ENCODE peak calls at places on chromosomes 1 and 21, in seven cellular contexts. One of them, this sample, is unnamed.
A peak's percentile ranks its signal among the peaks of the same experiment; 100 is the strongest.

GRCh38 chr1:89670711-89671110 is 37.8 kb downstream of the LRRC8C start:
- DNase-seq in endodermal cell: no peak
- DNase-seq in progenitor cell of endocrine pancreas: no peak
- DNase-seq in adrenal gland: no peak
- DNase-seq in ovary: no peak
- DNase-seq in GM10248: no peak
- DNase-seq in neural progenitor cell: no peak
- DNase-seq in this sample: no peak

GRCh38 chr1:168923521-168924136 is 182.9 kb upstream of the ATP1B1 start:
- DNase-seq in endodermal cell: no peak
- DNase-seq in progenitor cell of endocrine pancreas: no peak
- DNase-seq in adrenal gland: no peak
- DNase-seq in ovary: no peak
- DNase-seq in GM10248: no peak
- DNase-seq in neural progenitor cell: no peak
- DNase-seq in this sample: no peak

GRCh38 chr1:17908945-17909344 is 153.8 kb downstream of the ACTL8 start:
- DNase-seq in endodermal cell: peak; percentile 39
- DNase-seq in progenitor cell of endocrine pancreas: no peak
- DNase-seq in adrenal gland: no peak
- DNase-seq in ovary: no peak
- DNase-seq in GM10248: no peak
- DNase-seq in neural progenitor cell: no peak
- DNase-seq in this sample: no peak

GRCh38 chr21:26437326-26438009 is 135.6 kb downstream of the CYYR1 start:
- DNase-seq in endodermal cell: no peak
- DNase-seq in progenitor cell of endocrine pancreas: no peak
- DNase-seq in adrenal gland: no peak
- DNase-seq in ovary: no peak
- DNase-seq in GM10248: no peak
- DNase-seq in neural progenitor cell: no peak
- DNase-seq in this sample: no peak

GRCh38 chr1:31434979-31435378 is 22.0 kb downstream of the SERINC2 start:
- DNase-seq in endodermal cell: no peak
- DNase-seq in progenitor cell of endocrine pancreas: no peak
- DNase-seq in adrenal gland: peak; percentile 59
- DNase-seq in ovary: no peak
- DNase-seq in GM10248: no peak
- DNase-seq in neural progenitor cell: no peak
- DNase-seq in this sample: no peak

GRCh38 chr1:40394456-40395172 is 21.1 kb downstream of the SMAP2 start:
- DNase-seq in endodermal cell: no peak
- DNase-seq in progenitor cell of endocrine pancreas: no peak
- DNase-seq in adrenal gland: no peak
- DNase-seq in ovary: no peak
- DNase-seq in GM10248: no peak
- DNase-seq in neural progenitor cell: no peak
- DNase-seq in this sample: no peak

GRCh38 chr1:32240140-32240951 is 6.7 kb upstream of the FAM167B start:
- DNase-seq in endodermal cell: peak; percentile 97
- DNase-seq in progenitor cell of endocrine pancreas: peak; percentile 84
- DNase-seq in adrenal gland: peak; percentile 86
- DNase-seq in ovary: peak; percentile 86
- DNase-seq in GM10248: no peak
- DNase-seq in neural progenitor cell: peak; percentile 99
- DNase-seq in this sample: peak; percentile 86

GRCh38 chr1:184753608-184754478 is 815 bp downstream of the EDEM3 start:
- DNase-seq in endodermal cell: peak; percentile 83
- DNase-seq in progenitor cell of endocrine pancreas: peak; percentile 45
- DNase-seq in adrenal gland: peak; percentile 56
- DNase-seq in ovary: no peak
- DNase-seq in GM10248: peak; percentile 41
- DNase-seq in neural progenitor cell: peak; percentile 79
- DNase-seq in this sample: peak; percentile 69

GRCh38 chr1:28640766-28641165 is 2.1 kb downstream of the TAF12 start:
- DNase-seq in endodermal cell: peak; percentile 59
- DNase-seq in progenitor cell of endocrine pancreas: no peak
- DNase-seq in adrenal gland: no peak
- DNase-seq in ovary: no peak
- DNase-seq in GM10248: no peak
- DNase-seq in neural progenitor cell: peak; percentile 20
- DNase-seq in this sample: no peak

GRCh38 chr1:195898924-195899323 is 709.3 kb downstream of the KCNT2 start:
- DNase-seq in endodermal cell: no peak
- DNase-seq in progenitor cell of endocrine pancreas: no peak
- DNase-seq in adrenal gland: no peak
- DNase-seq in ovary: no peak
- DNase-seq in GM10248: no peak
- DNase-seq in neural progenitor cell: no peak
- DNase-seq in this sample: no peak

GRCh38 chr1:151156515-151156819 is at the start of gene TNFAIP8L2:
- DNase-seq in endodermal cell: peak; percentile 63
- DNase-seq in progenitor cell of endocrine pancreas: no peak
- DNase-seq in adrenal gland: peak; percentile 35
- DNase-seq in ovary: no peak
- DNase-seq in GM10248: peak; percentile 73
- DNase-seq in neural progenitor cell: peak; percentile 8
- DNase-seq in this sample: no peak

GRCh38 chr1:115282825-115283224 is 55.2 kb downstream of the NGF start:
- DNase-seq in endodermal cell: no peak
- DNase-seq in progenitor cell of endocrine pancreas: no peak
- DNase-seq in adrenal gland: peak; percentile 76
- DNase-seq in ovary: peak; percentile 87
- DNase-seq in GM10248: no peak
- DNase-seq in neural progenitor cell: no peak
- DNase-seq in this sample: no peak

GRCh38 chr1:45012639-45013278 is 705 bp downstream of the UROD start:
- DNase-seq in endodermal cell: peak; percentile 85
- DNase-seq in progenitor cell of endocrine pancreas: no peak
- DNase-seq in adrenal gland: peak; percentile 92
- DNase-seq in ovary: peak; percentile 84
- DNase-seq in GM10248: peak; percentile 42
- DNase-seq in neural progenitor cell: peak; percentile 63
- DNase-seq in this sample: peak; percentile 56

GRCh38 chr1:76176020-76176419 is 101.5 kb downstream of the ST6GALNAC3 start:
- DNase-seq in endodermal cell: no peak
- DNase-seq in progenitor cell of endocrine pancreas: no peak
- DNase-seq in adrenal gland: no peak
- DNase-seq in ovary: no peak
- DNase-seq in GM10248: no peak
- DNase-seq in neural progenitor cell: no peak
- DNase-seq in this sample: no peak

GRCh38 chr1:76170114-76170513 is 95.6 kb downstream of the ST6GALNAC3 start:
- DNase-seq in endodermal cell: no peak
- DNase-seq in progenitor cell of endocrine pancreas: no peak
- DNase-seq in adrenal gland: no peak
- DNase-seq in ovary: no peak
- DNase-seq in GM10248: no peak
- DNase-seq in neural progenitor cell: no peak
- DNase-seq in this sample: no peak

GRCh38 chr1:76170522-76170921 is 96.0 kb downstream of the ST6GALNAC3 start:
- DNase-seq in endodermal cell: no peak
- DNase-seq in progenitor cell of endocrine pancreas: no peak
- DNase-seq in adrenal gland: no peak
- DNase-seq in ovary: no peak
- DNase-seq in GM10248: no peak
- DNase-seq in neural progenitor cell: no peak
- DNase-seq in this sample: no peak
- TF ChIP-seq CTCF in endodermal cell: no peak
- TF ChIP-seq CTCF in progenitor cell of endocrine pancreas: no peak
- TF ChIP-seq CTCF in adrenal gland: no peak
- TF ChIP-seq CTCF in ovary: no peak
- TF ChIP-seq CTCF in GM10248: no peak
- TF ChIP-seq CTCF in neural progenitor cell: no peak
- TF ChIP-seq CTCF in this sample: no peak

GRCh38 chr1:247536340-247536739 is at the start of gene OR2C3:
- DNase-seq in endodermal cell: no peak
- DNase-seq in progenitor cell of endocrine pancreas: no peak
- DNase-seq in adrenal gland: no peak
- DNase-seq in ovary: no peak
- DNase-seq in GM10248: no peak
- DNase-seq in neural progenitor cell: no peak
- DNase-seq in this sample: no peak

GRCh38 chr1:247530785-247531184 is 5.5 kb downstream of the OR2C3 start:
- DNase-seq in endodermal cell: no peak
- DNase-seq in progenitor cell of endocrine pancreas: no peak
- DNase-seq in adrenal gland: no peak
- DNase-seq in ovary: no peak
- DNase-seq in GM10248: no peak
- DNase-seq in neural progenitor cell: no peak
- DNase-seq in this sample: no peak

GRCh38 chr1:247535402-247535801 is 838 bp downstream of the OR2C3 start:
- DNase-seq in endodermal cell: no peak
- DNase-seq in progenitor cell of endocrine pancreas: no peak
- DNase-seq in adrenal gland: no peak
- DNase-seq in ovary: no peak
- DNase-seq in GM10248: no peak
- DNase-seq in neural progenitor cell: no peak
- DNase-seq in this sample: no peak

GRCh38 chr1:247528812-247529474 is 7.3 kb downstream of the OR2C3 start:
- DNase-seq in endodermal cell: no peak
- DNase-seq in progenitor cell of endocrine pancreas: no peak
- DNase-seq in adrenal gland: no peak
- DNase-seq in ovary: no peak
- DNase-seq in GM10248: no peak
- DNase-seq in neural progenitor cell: no peak
- DNase-seq in this sample: no peak

DNA sequence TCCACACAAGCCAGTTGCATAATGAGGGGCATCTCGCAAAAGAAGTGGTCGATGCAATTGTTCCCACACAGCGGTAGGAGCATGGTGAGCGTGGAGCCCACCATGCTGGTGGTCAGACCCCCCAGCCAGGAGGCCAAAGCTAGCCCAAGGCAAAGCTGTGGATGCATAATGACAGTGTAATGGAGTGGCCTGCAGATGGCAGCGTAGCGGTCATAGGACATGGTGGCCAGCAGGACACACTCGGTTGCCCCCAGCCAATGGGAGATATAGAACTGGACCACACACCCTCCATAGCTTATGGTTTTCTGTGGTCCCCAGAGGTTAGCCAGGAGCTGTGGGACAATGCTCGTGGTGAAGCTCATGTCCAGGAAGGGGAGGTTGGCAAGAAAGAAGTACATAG is 4.3 kb downstream of the OR2C3 start:
- DNase-seq in endodermal cell: no peak
- DNase-seq in progenitor cell of endocrine pancreas: no peak
- DNase-seq in adrenal gland: no peak
- DNase-seq in ovary: no peak
- DNase-seq in GM10248: no peak
- DNase-seq in neural progenitor cell: no peak
- DNase-seq in this sample: no peak
- TF ChIP-seq CTCF in endodermal cell: peak; percentile 57
- TF ChIP-seq CTCF in progenitor cell of endocrine pancreas: no peak
- TF ChIP-seq CTCF in adrenal gland: no peak
- TF ChIP-seq CTCF in ovary: no peak
- TF ChIP-seq CTCF in GM10248: no peak
- TF ChIP-seq CTCF in neural progenitor cell: peak; percentile 6
- TF ChIP-seq CTCF in this sample: no peak

GRCh38 chr1:57424231-57425027 is 569 bp upstream of the DAB1 start:
- DNase-seq in endodermal cell: peak; percentile 95
- DNase-seq in progenitor cell of endocrine pancreas: peak; percentile 57
- DNase-seq in adrenal gland: no peak
- DNase-seq in ovary: no peak
- DNase-seq in GM10248: no peak
- DNase-seq in neural progenitor cell: peak; percentile 81
- DNase-seq in this sample: peak; percentile 71

GRCh38 chr1:57423135-57424131 is at the start of gene DAB1:
- DNase-seq in endodermal cell: peak; percentile 83
- DNase-seq in progenitor cell of endocrine pancreas: peak; percentile 19
- DNase-seq in adrenal gland: no peak
- DNase-seq in ovary: no peak
- DNase-seq in GM10248: no peak
- DNase-seq in neural progenitor cell: peak; percentile 76
- DNase-seq in this sample: peak; percentile 45

GRCh38 chr1:57421366-57421765 is 2.5 kb downstream of the DAB1 start:
- DNase-seq in endodermal cell: no peak
- DNase-seq in progenitor cell of endocrine pancreas: no peak
- DNase-seq in adrenal gland: no peak
- DNase-seq in ovary: no peak
- DNase-seq in GM10248: no peak
- DNase-seq in neural progenitor cell: peak; percentile 28
- DNase-seq in this sample: no peak

GRCh38 chr1:57422271-57423134 is 1.4 kb downstream of the DAB1 start:
- DNase-seq in endodermal cell: peak; percentile 87
- DNase-seq in progenitor cell of endocrine pancreas: peak; percentile 34
- DNase-seq in adrenal gland: no peak
- DNase-seq in ovary: no peak
- DNase-seq in GM10248: no peak
- DNase-seq in neural progenitor cell: peak; percentile 80
- DNase-seq in this sample: peak; percentile 66
- TF ChIP-seq CTCF in endodermal cell: peak; percentile 47
- TF ChIP-seq CTCF in progenitor cell of endocrine pancreas: peak; percentile 36
- TF ChIP-seq CTCF in adrenal gland: no peak
- TF ChIP-seq CTCF in ovary: no peak
- TF ChIP-seq CTCF in GM10248: no peak
- TF ChIP-seq CTCF in neural progenitor cell: peak; percentile 24
- TF ChIP-seq CTCF in this sample: no peak

DNA sequence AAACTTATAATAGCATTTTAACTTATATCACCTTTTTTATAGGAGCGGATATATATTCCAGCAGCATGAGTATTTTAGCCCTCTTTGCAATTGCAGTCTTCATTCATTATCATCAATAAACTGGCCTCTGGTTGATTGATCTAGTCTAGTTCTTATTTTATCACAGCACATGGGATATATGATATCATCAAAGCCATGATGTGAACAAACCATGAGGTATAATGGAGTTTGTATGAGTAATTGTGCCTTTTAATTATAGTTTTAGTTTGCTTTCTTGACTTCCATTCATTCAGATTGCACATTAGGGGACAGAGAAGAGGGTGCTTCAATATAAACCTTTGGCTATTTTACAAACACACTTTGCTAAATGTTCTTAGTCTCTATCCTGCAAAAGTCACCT is 3.5 kb upstream of the UBR4 start:
- DNase-seq in endodermal cell: no peak
- DNase-seq in progenitor cell of endocrine pancreas: no peak
- DNase-seq in adrenal gland: no peak
- DNase-seq in ovary: no peak
- DNase-seq in GM10248: no peak
- DNase-seq in neural progenitor cell: no peak
- DNase-seq in this sample: no peak
- TF ChIP-seq CTCF in endodermal cell: no peak
- TF ChIP-seq CTCF in progenitor cell of endocrine pancreas: no peak
- TF ChIP-seq CTCF in adrenal gland: no peak
- TF ChIP-seq CTCF in ovary: no peak
- TF ChIP-seq CTCF in GM10248: no peak
- TF ChIP-seq CTCF in neural progenitor cell: no peak
- TF ChIP-seq CTCF in this sample: no peak

GRCh38 chr1:228463559-228464455 is 23.4 kb upstream of the RNF187 start:
- DNase-seq in endodermal cell: peak; percentile 87
- DNase-seq in progenitor cell of endocrine pancreas: peak; percentile 25
- DNase-seq in adrenal gland: no peak
- DNase-seq in ovary: no peak
- DNase-seq in GM10248: peak; percentile 53
- DNase-seq in neural progenitor cell: peak; percentile 84
- DNase-seq in this sample: peak; percentile 64
- TF ChIP-seq CTCF in endodermal cell: peak; percentile 58
- TF ChIP-seq CTCF in progenitor cell of endocrine pancreas: peak; percentile 39
- TF ChIP-seq CTCF in adrenal gland: no peak
- TF ChIP-seq CTCF in ovary: no peak
- TF ChIP-seq CTCF in GM10248: peak; percentile 16
- TF ChIP-seq CTCF in neural progenitor cell: peak; percentile 45
- TF ChIP-seq CTCF in this sample: no peak